ENCODE peak calls at places on chromosomes 1 and 21, in four cellular contexts. One of them, this sample, is unnamed.
A peak's percentile ranks its signal among the peaks of the same experiment; 100 is the strongest.

GRCh38 chr1:211381481-211382181 is 55.0 kb downstream of the TRAF5 start:
- DNase-seq in CD8-positive, alpha-beta T cell: no peak
- DNase-seq in fibroblast of lung: no peak
- DNase-seq in endothelial cell: no peak
- DNase-seq in this sample: no peak

GRCh38 chr21:45297329-45297728 is 9.6 kb upstream of the POFUT2 start:
- DNase-seq in endothelial cell: no peak
- DNase-seq in fibroblast of lung: no peak
- DNase-seq in CD8-positive, alpha-beta T cell: no peak
- DNase-seq in this sample: no peak

GRCh38 chr1:116477428-116477827 is 93.4 kb downstream of the CD58 start:
- DNase-seq in CD8-positive, alpha-beta T cell: no peak
- DNase-seq in fibroblast of lung: no peak
- DNase-seq in endothelial cell: no peak
- DNase-seq in this sample: no peak

GRCh38 chr1:14296795-14297194 is 301.7 kb upstream of the KAZN start:
- DNase-seq in CD8-positive, alpha-beta T cell: no peak
- DNase-seq in fibroblast of lung: peak; percentile 84
- DNase-seq in endothelial cell: no peak
- DNase-seq in this sample: no peak

GRCh38 chr1:209850342-209850979 is 22.7 kb downstream of the UTP25 start:
- DNase-seq in endothelial cell: peak; percentile 76
- DNase-seq in fibroblast of lung: peak; percentile 55
- DNase-seq in CD8-positive, alpha-beta T cell: no peak
- DNase-seq in this sample: peak; percentile 28

GRCh38 chr1:229433364-229434004 is 410 bp downstream of the ACTA1 start:
- DNase-seq in endothelial cell: no peak
- DNase-seq in CD8-positive, alpha-beta T cell: no peak
- DNase-seq in fibroblast of lung: no peak
- DNase-seq in this sample: no peak

GRCh38 chr1:35855016-35855700 is 27.9 kb upstream of the AGO1 start:
- DNase-seq in CD8-positive, alpha-beta T cell: no peak
- DNase-seq in fibroblast of lung: no peak
- DNase-seq in endothelial cell: no peak
- DNase-seq in this sample: no peak

GRCh38 chr21:28018741-28019669 is 973.7 kb downstream of the LTN1 start:
- DNase-seq in endothelial cell: no peak
- DNase-seq in fibroblast of lung: no peak
- DNase-seq in CD8-positive, alpha-beta T cell: peak; percentile 12
- DNase-seq in this sample: no peak

GRCh38 chr21:38654580-38654979 is 151.1 kb upstream of the ETS2 start:
- DNase-seq in endothelial cell: no peak
- DNase-seq in fibroblast of lung: no peak
- DNase-seq in CD8-positive, alpha-beta T cell: no peak
- DNase-seq in this sample: no peak

GRCh38 chr1:157968503-157968902 is 24.9 kb upstream of the KIRREL1 start:
- DNase-seq in CD8-positive, alpha-beta T cell: no peak
- DNase-seq in endothelial cell: no peak
- DNase-seq in fibroblast of lung: peak; percentile 85
- DNase-seq in this sample: no peak

GRCh38 chr1:204461331-204462228 is 33.0 kb downstream of the PIK3C2B start:
- DNase-seq in endothelial cell: peak; percentile 78
- DNase-seq in CD8-positive, alpha-beta T cell: no peak
- DNase-seq in fibroblast of lung: no peak
- DNase-seq in this sample: no peak

GRCh38 chr1:17762313-17762712 is 7.2 kb downstream of the ACTL8 start:
- DNase-seq in CD8-positive, alpha-beta T cell: no peak
- DNase-seq in endothelial cell: no peak
- DNase-seq in fibroblast of lung: no peak
- DNase-seq in this sample: no peak

GRCh38 chr1:216186131-216186530 is 237.1 kb downstream of the USH2A start:
- DNase-seq in fibroblast of lung: no peak
- DNase-seq in CD8-positive, alpha-beta T cell: no peak
- DNase-seq in endothelial cell: no peak
- DNase-seq in this sample: no peak

GRCh38 chr1:212605441-212605976 is 3.1 kb upstream of the ATF3 start:
- DNase-seq in fibroblast of lung: peak; percentile 37
- DNase-seq in CD8-positive, alpha-beta T cell: no peak
- DNase-seq in endothelial cell: no peak
- DNase-seq in this sample: no peak

GRCh38 chr1:194512957-194513356 is 1326.5 kb upstream of the B3GALT2 start:
- DNase-seq in endothelial cell: no peak
- DNase-seq in fibroblast of lung: peak; percentile 28
- DNase-seq in CD8-positive, alpha-beta T cell: no peak
- DNase-seq in this sample: no peak

GRCh38 chr1:69492286-69492685 is 75.4 kb upstream of the LRRC7 start:
- DNase-seq in CD8-positive, alpha-beta T cell: no peak
- DNase-seq in fibroblast of lung: peak; percentile 68
- DNase-seq in endothelial cell: no peak
- DNase-seq in this sample: no peak

GRCh38 chr1:21851430-21852250 is 39.6 kb downstream of the LDLRAD2 start:
- DNase-seq in fibroblast of lung: no peak
- DNase-seq in endothelial cell: no peak
- DNase-seq in CD8-positive, alpha-beta T cell: no peak
- DNase-seq in this sample: no peak

DNA sequence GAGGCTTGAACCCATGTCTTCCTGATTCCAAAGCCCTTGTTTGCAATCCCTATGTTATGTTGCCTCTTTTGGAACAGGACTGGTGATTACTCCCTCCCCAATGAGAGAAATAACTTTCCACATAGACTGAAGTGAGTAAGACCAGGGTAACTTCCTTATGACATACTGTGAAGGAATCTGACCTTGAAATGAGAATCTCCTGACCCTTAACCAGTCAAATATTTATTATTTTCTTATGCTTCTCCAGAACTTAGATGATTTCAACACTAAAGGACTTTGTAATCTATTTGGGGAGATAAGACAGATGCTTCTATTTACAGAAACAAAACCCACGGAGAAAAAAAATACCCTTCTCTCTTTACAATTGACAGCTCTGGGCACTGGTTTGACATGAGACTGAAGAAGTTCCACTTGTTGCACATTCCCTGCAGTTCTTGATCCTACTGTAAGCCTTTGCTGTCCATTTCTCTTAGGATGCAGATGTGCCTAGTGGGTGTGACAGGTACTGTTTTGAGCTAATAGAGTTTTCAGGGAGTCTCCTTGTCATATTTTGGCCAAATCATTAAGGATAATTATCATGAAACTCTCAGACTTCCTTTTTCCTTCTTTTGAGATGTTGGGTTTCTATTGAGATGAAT is 3.9 kb upstream of the RPTN start:
- DNase-seq in endothelial cell: no peak
- DNase-seq in fibroblast of lung: peak; percentile 94
- DNase-seq in CD8-positive, alpha-beta T cell: no peak
- DNase-seq in this sample: no peak
- TF ChIP-seq CTCF in endothelial cell: no peak
- TF ChIP-seq CTCF in fibroblast of lung: no peak
- TF ChIP-seq CTCF in CD8-positive, alpha-beta T cell: no peak
- TF ChIP-seq CTCF in this sample: no peak

GRCh38 chr1:32828341-32828740 is 10.9 kb downstream of the S100PBP start:
- DNase-seq in fibroblast of lung: peak; percentile 11
- DNase-seq in endothelial cell: no peak
- DNase-seq in CD8-positive, alpha-beta T cell: no peak
- DNase-seq in this sample: no peak
- TF ChIP-seq CTCF in fibroblast of lung: no peak
- TF ChIP-seq CTCF in endothelial cell: peak; percentile 35
- TF ChIP-seq CTCF in CD8-positive, alpha-beta T cell: no peak
- TF ChIP-seq CTCF in this sample: peak; percentile 34

GRCh38 chr1:89540406-89540970 is 15.9 kb downstream of the LRRC8B start:
- DNase-seq in endothelial cell: no peak
- DNase-seq in CD8-positive, alpha-beta T cell: no peak
- DNase-seq in fibroblast of lung: peak; percentile 25
- DNase-seq in this sample: no peak
- TF ChIP-seq CTCF in endothelial cell: no peak
- TF ChIP-seq CTCF in CD8-positive, alpha-beta T cell: no peak
- TF ChIP-seq CTCF in fibroblast of lung: no peak
- TF ChIP-seq CTCF in this sample: no peak

GRCh38 chr1:94961582-94961981 is 34.7 kb upstream of the CNN3 start:
- DNase-seq in CD8-positive, alpha-beta T cell: no peak
- DNase-seq in fibroblast of lung: no peak
- DNase-seq in endothelial cell: no peak
- DNase-seq in this sample: no peak

GRCh38 chr1:94954292-94955220 is 27.6 kb upstream of the CNN3 start:
- DNase-seq in fibroblast of lung: peak; percentile 42
- DNase-seq in endothelial cell: no peak
- DNase-seq in CD8-positive, alpha-beta T cell: no peak
- DNase-seq in this sample: no peak

GRCh38 chr1:94955767-94956632 is 29.1 kb upstream of the CNN3 start:
- DNase-seq in fibroblast of lung: peak; percentile 27
- DNase-seq in endothelial cell: no peak
- DNase-seq in CD8-positive, alpha-beta T cell: no peak
- DNase-seq in this sample: no peak

GRCh38 chr1:94961994-94962744 is 35.3 kb upstream of the CNN3 start:
- DNase-seq in fibroblast of lung: no peak
- DNase-seq in CD8-positive, alpha-beta T cell: no peak
- DNase-seq in endothelial cell: no peak
- DNase-seq in this sample: no peak

GRCh38 chr1:94958081-94958480 is 31.2 kb upstream of the CNN3 start:
- DNase-seq in fibroblast of lung: no peak
- DNase-seq in CD8-positive, alpha-beta T cell: no peak
- DNase-seq in endothelial cell: no peak
- DNase-seq in this sample: no peak
- TF ChIP-seq CTCF in fibroblast of lung: no peak
- TF ChIP-seq CTCF in CD8-positive, alpha-beta T cell: no peak
- TF ChIP-seq CTCF in endothelial cell: no peak
- TF ChIP-seq CTCF in this sample: no peak